ENCODE peak calls at places on chromosomes 2 and 18, in nine cellular contexts. S is cardiac muscle cell; A is Calu3; F is NCI-H446 treated with DMSO at 0.1 percent for 48 hours; Y is fibroblast of lung; N is substantia nigra; J is cardiac septum; O is NCI-H1105; Q is stimulated activated CD8-positive, alpha-beta memory T cell treated with anti-CD3 and anti-CD28 coated beads, Interleukin-7, amount 100 ng/mL, for 4 hours. M is an unnamed sample.

GRCh38 chr2:101238930-101239759 is 13.5 kb upstream of the CNOT11 start:
- DNase-seq in S (no peak), A (peak), F (no peak), Y (no peak), N (no peak), J (no peak), O (no peak), Q (no peak), M (no peak)

GRCh38 chr2:101823849-101824248 is 126.3 kb downstream of the MAP4K4 start:
- DNase-seq in S (no peak), A (no peak), F (no peak), Y (peak), N (no peak), J (no peak), O (no peak), Q (no peak), M (peak)

GRCh38 chr18:31424383-31424988 is 23.1 kb upstream of the DSG3 start:
- DNase-seq in S (peak), A (peak), F (no peak), Y (peak), N (no peak), J (no peak), O (no peak), Q (no peak), M (no peak)

GRCh38 chr2:221844187-221844586 is 272.1 kb upstream of the EPHA4 start:
- DNase-seq in S (no peak), A (no peak), F (no peak), Y (no peak), N (no peak), J (no peak), O (no peak), Q (no peak), M (no peak)

GRCh38 chr18:77071711-77072292 is 60.8 kb downstream of the MBP start:
- DNase-seq in S (peak), A (no peak), F (no peak), Y (peak), N (no peak), J (no peak), O (no peak), Q (no peak), M (peak)

GRCh38 chr18:78980777-78981651 is 1.4 kb downstream of the SALL3 start:
- DNase-seq in S (peak), A (no peak), F (no peak), Y (peak), N (no peak), J (no peak), O (peak), Q (no peak), M (no peak)

GRCh38 chr18:57585846-57586242 is 658 bp downstream of the FECH start:
- DNase-seq in S (no peak), A (no peak), F (no peak), Y (peak), N (peak), J (no peak), O (no peak), Q (no peak), M (no peak)

GRCh38 chr18:79599503-79599931 is 80.1 kb upstream of the CTDP1 start:
- DNase-seq in S (no peak), A (no peak), F (no peak), Y (peak), N (no peak), J (peak), O (no peak), Q (no peak), M (no peak)

GRCh38 chr18:8969639-8970378 is 132.7 kb upstream of the NDUFV2 start:
- DNase-seq in S (no peak), A (no peak), F (no peak), Y (peak), N (no peak), J (no peak), O (no peak), Q (no peak), M (no peak)

GRCh38 chr2:25230128-25230527 is 61.7 kb upstream of the POMC start:
- DNase-seq in S (no peak), A (no peak), F (no peak), Y (no peak), N (peak), J (no peak), O (peak), Q (no peak), M (no peak)

GRCh38 chr18:50879302-50880107 is 587 bp downstream of the ME2 start:
- DNase-seq in S (peak), A (peak), F (no peak), Y (peak), N (peak), J (peak), O (peak), Q (peak), M (no peak)

GRCh38 chr2:70680735-70681134 is 87.3 kb downstream of the ADD2 start:
- DNase-seq in S (no peak), A (no peak), F (no peak), Y (no peak), N (no peak), J (no peak), O (no peak), Q (no peak), M (no peak)

GRCh38 chr18:23719634-23720201 is 30.5 kb downstream of the LAMA3 start:
- DNase-seq in S (peak), A (peak), F (no peak), Y (peak), N (no peak), J (no peak), O (no peak), Q (no peak), M (peak)

GRCh38 chr2:146579154-146579930 is 1265.5 kb upstream of the ACVR2A start:
- DNase-seq in S (peak), A (no peak), F (no peak), Y (peak), N (no peak), J (no peak), O (no peak), Q (no peak), M (no peak)

GRCh38 chr2:106012591-106013347 is 181.3 kb downstream of the UXS1 start:
- DNase-seq in S (no peak), A (no peak), F (no peak), Y (no peak), N (no peak), J (no peak), O (no peak), Q (no peak), M (no peak)

GRCh38 chr2:40797115-40797514 is 345.2 kb upstream of the SLC8A1 start:
- DNase-seq in S (no peak), A (peak), F (no peak), Y (peak), N (no peak), J (no peak), O (no peak), Q (no peak), M (no peak)

GRCh38 chr2:25347205-25347815 is 5.6 kb upstream of the DNMT3A start:
- DNase-seq in S (no peak), A (no peak), F (no peak), Y (peak), N (no peak), J (no peak), O (no peak), Q (peak), M (no peak)

GRCh38 chr2:218895758-218896500 is 15.3 kb downstream of the WNT10A start:
- DNase-seq in S (no peak), A (no peak), F (no peak), Y (no peak), N (no peak), J (no peak), O (no peak), Q (no peak), M (peak)